ENCODE peak calls at places on chromosomes 16 and 17, in eight cellular contexts. D is pancreas; H is right atrium auricular region; M is body of pancreas; P is naive thymus-derived CD4-positive, alpha-beta T cell; L is thoracic aorta; A is heart right ventricle; Y is mammary epithelial cell. X is an unnamed sample. For H3K27me3 and H3K4me1, the result is how much of the 10 kb centered on the place peaks cover.

GRCh38 chr16:49013727-49014080 is 267.9 kb downstream of the CBLN1 start:
- DNase-seq in P (no peak), A (no peak), Y (no peak), M (no peak), H (no peak), L (no peak), D (no peak), X (no peak)

GRCh38 chr16:78127130-78127529 is 27.7 kb downstream of the WWOX start:
- DNase-seq in M (no peak), L (no peak), D (no peak), P (no peak), A (no peak), H (no peak), Y (no peak), X (no peak)

GRCh38 chr17:40145476-40145875 is 5.1 kb downstream of the CASC3 start:
- DNase-seq in A (no peak), Y (no peak), P (no peak), M (no peak), H (no peak), L (no peak), D (no peak), X (no peak)

GRCh38 chr16:56869513-56870270 is 4.7 kb downstream of the SLC12A3 start:
- DNase-seq in L (no peak), Y (no peak), P (no peak), D (no peak), H (no peak), M (no peak), A (no peak), X (no peak)

GRCh38 chr16:13223666-13224065 is 322.3 kb downstream of the SHISA9 start:
- DNase-seq in Y (peak), M (no peak), L (no peak), A (no peak), D (no peak), H (no peak), P (no peak), X (no peak)

GRCh38 chr17:42131971-42132370 is 9.4 kb downstream of the HSPB9 start:
- DNase-seq in L (no peak), H (no peak), A (no peak), D (no peak), M (no peak), Y (no peak), P (no peak), X (no peak)

GRCh38 chr17:83109793-83110645 is 30.6 kb downstream of the METRNL start:
- DNase-seq in P (no peak), Y (peak), L (peak), A (peak), M (peak), D (peak), H (peak), X (peak)

GRCh38 chr17:57935833-57936807 is 19.1 kb downstream of the CUEDC1 start:
- DNase-seq in H (no peak), A (peak), M (peak), D (no peak), Y (no peak), L (no peak), P (no peak), X (peak)

GRCh38 chr17:72145562-72145961 is 24.7 kb downstream of the SOX9 start:
- DNase-seq in M (no peak), A (no peak), P (no peak), Y (no peak), D (no peak), H (no peak), L (no peak), X (no peak)

GRCh38 chr16:50371936-50372595 is 3.3 kb upstream of the BRD7 start:
- DNase-seq in M (peak), Y (no peak), D (peak), A (no peak), H (no peak), L (no peak), P (no peak), X (peak)

GRCh38 chr17:74117087-74117486 is 86.4 kb upstream of the RPL38 start:
- DNase-seq in H (no peak), P (no peak), M (no peak), D (no peak), A (no peak), Y (no peak), L (no peak), X (no peak)

GRCh38 chr17:72754513-72754912 is 338.0 kb downstream of the SLC39A11 start:
- DNase-seq in A (no peak), M (no peak), H (no peak), L (no peak), D (no peak), Y (peak), P (no peak), X (no peak)

GRCh38 chr16:79757163-79757562 is 156.6 kb upstream of the MAF start:
- DNase-seq in P (no peak), H (no peak), M (no peak), L (no peak), D (no peak), Y (no peak), A (no peak), X (no peak)

GRCh38 chr17:10743316-10744009 is 13.6 kb upstream of the TMEM220 start:
- DNase-seq in L (no peak), D (no peak), H (no peak), A (no peak), P (no peak), M (no peak), Y (no peak), X (no peak)

GRCh38 chr17:50331085-50331791 is 14.7 kb upstream of the XYLT2 start:
- DNase-seq in A (no peak), Y (peak), D (no peak), M (no peak), P (no peak), L (no peak), H (no peak), X (no peak)

GRCh38 chr17:45170976-45171337 is 9.3 kb downstream of the HEXIM2 start:
- DNase-seq in P (no peak), D (peak), M (peak), L (peak), A (peak), Y (peak), H (peak), X (no peak)

GRCh38 chr17:53950207-53950857 is 127.6 kb downstream of the KIF2B start:
- DNase-seq in L (no peak), P (no peak), Y (no peak), M (no peak), H (no peak), A (no peak), D (no peak), X (no peak)

GRCh38 chr16:11474617-11475291 is 112.0 kb downstream of the LITAF start:
- DNase-seq in M (peak), L (no peak), H (no peak), P (no peak), Y (no peak), A (no peak), D (no peak), X (no peak)

GRCh38 chr17:58176200-58176599 is 9.4 kb downstream of the OR4D2 start:
- DNase-seq in Y (no peak), M (no peak), H (no peak), D (no peak), A (no peak), L (no peak), P (no peak), X (no peak)

GRCh38 chr16:15796885-15797284 is 59.9 kb downstream of the MYH11 start:
- DNase-seq in H (no peak), P (no peak), M (no peak), L (no peak), A (no peak), Y (no peak), D (no peak), X (no peak)

GRCh38 chr17:40727447-40728231 is 24.1 kb upstream of the KRT24 start:
- DNase-seq in D (no peak), P (no peak), H (no peak), M (no peak), Y (peak), A (no peak), L (no peak), X (no peak)

GRCh38 chr17:15213381-15214087 is 51.6 kb downstream of the PMP22 start:
- DNase-seq in H (no peak), A (no peak), M (no peak), L (no peak), P (no peak), D (no peak), Y (no peak), X (no peak)

GRCh38 chr17:7903154-7904103 is 12.7 kb downstream of the RNF227 start:
- DNase-seq in P (no peak), Y (peak), L (no peak), M (no peak), H (no peak), D (no peak), A (no peak), X (no peak)

GRCh38 chr17:17366235-17366634 is 63.1 kb downstream of the NT5M start:
- DNase-seq in P (no peak), D (no peak), H (no peak), L (no peak), M (no peak), Y (no peak), A (no peak), X (no peak)

GRCh38 chr17:48244121-48244711 is 136.7 kb downstream of the SNX11 start:
- DNase-seq in M (no peak), A (no peak), D (no peak), Y (no peak), H (no peak), L (no peak), P (peak), X (no peak)

GRCh38 chr17:43380307-43380706 is 18.5 kb upstream of the ARL4D start:
- DNase-seq in Y (no peak), A (no peak), M (no peak), L (no peak), D (no peak), P (no peak), H (no peak), X (no peak)

GRCh38 chr16:86768999-86769398 is 190.7 kb downstream of the FOXL1 start:
- DNase-seq in A (no peak), Y (peak), H (no peak), D (peak), P (no peak), M (peak), L (no peak), X (no peak)

GRCh38 chr17:36524428-36524876 is 10.2 kb downstream of the MYO19 start:
- DNase-seq in A (no peak), H (peak), Y (peak), M (no peak), L (no peak), D (no peak), P (no peak), X (peak)

GRCh38 chr17:50440172-50440837 is 14.3 kb downstream of the ACSF2 start:
- DNase-seq in Y (no peak), L (no peak), M (peak), P (no peak), A (no peak), H (no peak), D (peak), X (no peak)

GRCh38 chr17:17636456-17636855 is 44.8 kb upstream of the RAI1 start:
- DNase-seq in M (no peak), A (no peak), L (no peak), P (no peak), H (no peak), D (no peak), Y (no peak), X (no peak)

GRCh38 chr16:57284206-57284951 is at the start of gene PLLP:
- DNase-seq in L (no peak), A (no peak), M (peak), Y (peak), P (peak), H (no peak), D (peak), X (no peak)

GRCh38 chr16:88274847-88275246 is 107.9 kb upstream of the ZNF469 start:
- DNase-seq in P (no peak), M (no peak), H (no peak), Y (no peak), D (no peak), L (no peak), A (no peak), X (no peak)
- H3K27me3 ChIP-seq in P (under half), M (under half), H (under half), Y (under half), D (under half), L (under half), A (under half), X (under half)

GRCh38 chr16:70696368-70696767 is 10.5 kb upstream of the MTSS2 start:
- DNase-seq in P (no peak), D (no peak), H (no peak), M (no peak), Y (no peak), A (no peak), L (no peak), X (no peak)

GRCh38 chr16:70695351-70696070 is 9.7 kb upstream of the MTSS2 start:
- DNase-seq in A (peak), M (no peak), Y (no peak), L (no peak), P (no peak), H (no peak), D (no peak), X (peak)

GRCh38 chr16:70698901-70699300 is 13.0 kb upstream of the MTSS2 start:
- DNase-seq in D (no peak), H (no peak), A (no peak), Y (no peak), L (no peak), M (no peak), P (no peak), X (no peak)

GRCh38 chr16:70697601-70698170 is 11.8 kb upstream of the MTSS2 start:
- DNase-seq in Y (no peak), D (no peak), M (no peak), L (no peak), A (no peak), P (no peak), H (no peak), X (no peak)

GRCh38 chr16:70696952-70697600 is 11.2 kb upstream of the MTSS2 start:
- DNase-seq in Y (no peak), M (no peak), L (no peak), P (no peak), H (no peak), A (no peak), D (no peak), X (no peak)
- H3K4me1 ChIP-seq in Y (half or more), M (under half), L (half or more), P (under half), H (under half), A (half or more), D (under half), X (under half)

GRCh38 chr17:79790805-79791353 is 6.0 kb downstream of the CBX8 start:
- DNase-seq in A (no peak), L (no peak), P (no peak), Y (no peak), M (no peak), H (no peak), D (no peak), X (no peak)
- H3K27me3 ChIP-seq in A (half or more), L (under half), P (under half), Y (under half), M (under half), H (under half), D (under half), X (under half)

GRCh38 chr16:2028146-2028545 is 1.4 kb downstream of the NHERF2 start:
- DNase-seq in A (no peak), M (no peak), P (no peak), Y (no peak), L (no peak), H (no peak), D (no peak), X (no peak)
- H3K4me1 ChIP-seq in A (under half), M (under half), P (under half), Y (under half), L (under half), H (under half), D (under half), X (under half)

DNA sequence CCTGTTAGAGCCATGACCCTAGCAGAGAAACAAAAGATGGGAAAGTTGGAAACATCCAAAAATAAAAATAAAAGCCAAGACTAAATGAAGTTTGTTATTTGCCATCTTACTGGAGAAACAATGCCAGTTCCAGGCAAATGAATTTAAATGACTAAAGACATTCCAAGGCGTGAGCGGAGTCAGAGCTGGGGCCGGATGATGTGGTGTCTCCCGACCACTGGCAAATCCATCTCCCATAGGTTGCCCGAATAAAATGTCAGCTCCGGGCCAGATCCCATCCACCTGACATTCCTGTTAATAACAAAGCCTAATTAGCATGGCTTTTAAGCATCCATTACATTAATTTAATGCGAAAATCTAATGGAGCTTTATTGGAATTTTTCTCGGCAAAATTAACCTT is 123.5 kb downstream of the CCT6B start:
- DNase-seq in H (no peak), M (no peak), P (no peak), L (no peak), A (no peak), Y (no peak), D (no peak), X (no peak)
- H3K27me3 ChIP-seq in H (under half), M (under half), P (under half), L (under half), A (under half), Y (under half), D (under half), X (under half)

X was measured in testis.